ENCODE peak calls at places on chromosomes 7 and 10, in nine cellular contexts. A, Y, R, J, E, S, O, C and U are unnamed samples.

GRCh38 chr10:22712959-22713852 is 1.2 kb downstream of the PIP4K2A start:
- DNase-seq in Y (peak), S (no peak), C (no peak), J (peak), R (peak), A (no peak), E (no peak), O (no peak), U (peak)

GRCh38 chr7:45001138-45001694 is 1.2 kb downstream of the CCM2 start:
- DNase-seq in O (peak), Y (peak), E (no peak), R (no peak), A (no peak), C (peak), S (peak), J (peak), U (peak)

GRCh38 chr7:14999331-14999730 is 96.8 kb upstream of the DGKB start:
- DNase-seq in E (no peak), A (no peak), S (no peak), Y (no peak), C (no peak), O (no peak), J (no peak), R (no peak), U (no peak)

GRCh38 chr7:151206914-151207313 is 3.4 kb downstream of the H2BK1 start:
- DNase-seq in J (no peak), C (no peak), Y (no peak), E (no peak), O (no peak), A (no peak), S (no peak), R (no peak), U (peak)

GRCh38 chr7:127536426-127537152 is 48.8 kb downstream of the GCC1 start:
- DNase-seq in S (no peak), E (no peak), O (peak), J (no peak), A (no peak), R (no peak), C (no peak), Y (peak), U (peak)

GRCh38 chr7:12111461-12112405 is 99.4 kb upstream of the TMEM106B start:
- DNase-seq in Y (peak), S (peak), C (no peak), O (peak), J (no peak), A (no peak), R (peak), E (peak), U (peak)

GRCh38 chr10:110268442-110268841 is 36.3 kb downstream of the SMNDC1 start:
- DNase-seq in J (no peak), C (no peak), E (no peak), Y (no peak), O (no peak), A (peak), S (no peak), R (no peak), U (no peak)

GRCh38 chr7:141674201-141674671 is 27.7 kb downstream of the DENND11 start:
- DNase-seq in E (no peak), C (no peak), R (no peak), S (peak), J (peak), A (no peak), O (peak), Y (peak), U (no peak)

GRCh38 chr10:69866688-69867461 is 65.2 kb downstream of the COL13A1 start:
- DNase-seq in E (no peak), S (peak), O (peak), J (no peak), R (peak), Y (peak), C (no peak), A (peak), U (peak)

GRCh38 chr7:100673942-100674431 is 447 bp downstream of the GNB2 start:
- DNase-seq in A (peak), R (peak), S (peak), O (no peak), C (no peak), J (no peak), Y (no peak), E (no peak), U (peak)

GRCh38 chr7:80895056-80895455 is 23.8 kb downstream of the SEMA3C start:
- DNase-seq in J (no peak), O (peak), E (no peak), R (no peak), C (no peak), A (no peak), S (peak), Y (no peak), U (peak)

GRCh38 chr7:78576196-78576595 is 777.6 kb downstream of the PHTF2 start:
- DNase-seq in O (peak), S (peak), E (no peak), J (no peak), Y (peak), C (no peak), R (peak), A (no peak), U (no peak)

GRCh38 chr7:593324-594115 is 73.9 kb upstream of the PDGFA start:
- DNase-seq in S (no peak), J (no peak), O (no peak), R (no peak), C (no peak), A (no peak), Y (no peak), E (no peak), U (no peak)

GRCh38 chr7:141754939-141755338 is 9.0 kb upstream of the TAS2R3 start:
- DNase-seq in E (no peak), C (no peak), Y (peak), O (peak), J (peak), S (no peak), A (no peak), R (peak), U (no peak)

GRCh38 chr10:50552308-50552707 is 71.4 kb downstream of the SGMS1 start:
- DNase-seq in O (peak), J (no peak), S (peak), Y (no peak), R (peak), C (no peak), A (no peak), E (no peak), U (no peak)

GRCh38 chr7:50724526-50725520 is 57.9 kb downstream of the GRB10 start:
- DNase-seq in S (no peak), J (no peak), A (no peak), E (no peak), Y (peak), C (no peak), R (no peak), O (no peak), U (peak)

GRCh38 chr7:68862736-68863135 is 735.5 kb upstream of the AUTS2 start:
- DNase-seq in A (no peak), E (no peak), J (no peak), C (no peak), Y (no peak), S (no peak), R (no peak), O (no peak), U (no peak)

GRCh38 chr7:38686888-38687287 is 55.7 kb upstream of the AMPH start:
- DNase-seq in S (no peak), R (no peak), O (no peak), J (peak), A (no peak), E (no peak), Y (no peak), C (no peak), U (no peak)

GRCh38 chr10:44397476-44398225 is 12.8 kb upstream of the CXCL12 start:
- DNase-seq in A (no peak), Y (peak), J (no peak), C (no peak), S (no peak), R (no peak), E (no peak), O (no peak), U (peak)

GRCh38 chr10:31939797-31940708 is 11.4 kb upstream of the ARHGAP12 start:
- DNase-seq in R (no peak), E (no peak), J (peak), O (peak), A (no peak), Y (no peak), S (no peak), C (no peak), U (no peak)

GRCh38 chr10:96046546-96046945 is 3.2 kb downstream of the CCNJ start:
- DNase-seq in E (no peak), O (no peak), R (no peak), Y (no peak), C (no peak), S (no peak), J (no peak), A (no peak), U (no peak)

GRCh38 chr7:3138992-3139391 is 95.3 kb upstream of the CARD11 start:
- DNase-seq in J (no peak), Y (no peak), E (no peak), O (peak), C (no peak), A (no peak), R (no peak), S (no peak), U (no peak)

GRCh38 chr10:99659031-99659867 is at the start of gene ENTPD7:
- DNase-seq in A (peak), J (peak), C (peak), O (peak), E (peak), Y (peak), R (peak), S (peak), U (peak)

GRCh38 chr7:37251222-37251621 is 197.4 kb downstream of the ELMO1 start:
- DNase-seq in S (no peak), O (no peak), C (no peak), R (no peak), J (no peak), Y (no peak), A (no peak), E (no peak), U (no peak)

GRCh38 chr7:47383064-47383463 is 198.8 kb downstream of the TNS3 start:
- DNase-seq in R (peak), S (peak), A (no peak), J (no peak), C (no peak), O (peak), E (no peak), Y (no peak), U (no peak)

GRCh38 chr10:86536294-86536861 is 14.8 kb upstream of the WAPL start:
- DNase-seq in E (no peak), Y (peak), R (no peak), O (no peak), J (no peak), A (no peak), C (no peak), S (no peak), U (no peak)

GRCh38 chr7:157496426-157497275 is 159.8 kb downstream of the DNAJB6 start:
- DNase-seq in J (no peak), Y (peak), S (no peak), R (no peak), A (no peak), E (no peak), O (no peak), C (no peak), U (peak)

GRCh38 chr7:44985900-44986217 is 7.0 kb upstream of the MYO1G start:
- DNase-seq in O (no peak), S (no peak), Y (no peak), R (no peak), A (no peak), C (no peak), E (no peak), J (no peak), U (no peak)

GRCh38 chr7:90709501-90710465 is 113.7 kb downstream of the CDK14 start:
- DNase-seq in C (no peak), R (peak), A (no peak), O (peak), Y (peak), E (no peak), S (peak), J (no peak), U (no peak)

GRCh38 chr10:8874972-8875371 is 820.5 kb downstream of the GATA3 start:
- DNase-seq in A (no peak), R (no peak), Y (no peak), J (peak), O (no peak), E (no peak), S (no peak), C (no peak), U (no peak)

GRCh38 chr7:129798616-129799349 is 154.0 kb downstream of the UBE2H start:
- DNase-seq in E (no peak), C (no peak), R (no peak), A (no peak), O (no peak), S (no peak), J (no peak), Y (peak), U (peak)

GRCh38 chr7:47846117-47846836 is 102.0 kb downstream of the PKD1L1 start:
- DNase-seq in E (peak), C (no peak), S (peak), O (peak), J (peak), A (no peak), Y (no peak), R (peak), U (peak)

GRCh38 chr7:50206521-50207250 is 97.8 kb upstream of the IKZF1 start:
- DNase-seq in Y (peak), R (no peak), C (no peak), S (no peak), O (no peak), J (peak), A (no peak), E (no peak), U (no peak)

GRCh38 chr7:70607281-70607680 is 524.7 kb upstream of the GALNT17 start:
- DNase-seq in R (no peak), C (no peak), E (no peak), J (no peak), O (no peak), A (no peak), Y (no peak), S (no peak), U (no peak)

GRCh38 chr7:90968871-90969270 is 295.4 kb upstream of the FZD1 start:
- DNase-seq in S (peak), J (no peak), O (peak), Y (no peak), R (no peak), C (no peak), E (no peak), A (no peak), U (no peak)

GRCh38 chr7:100446040-100446439 is 9.7 kb upstream of the PPP1R35 start:
- DNase-seq in C (no peak), E (no peak), J (no peak), Y (no peak), R (peak), S (no peak), O (peak), A (no peak), U (peak)

GRCh38 chr7:137345799-137346449 is 2.4 kb upstream of the PTN start:
- DNase-seq in S (no peak), E (no peak), O (peak), R (no peak), C (no peak), J (no peak), Y (no peak), A (no peak), U (no peak)

GRCh38 chr10:91406322-91406721 is 3.8 kb upstream of the HECTD2 start:
- DNase-seq in E (no peak), R (no peak), O (no peak), J (no peak), C (no peak), Y (no peak), A (no peak), S (no peak), U (no peak)

GRCh38 chr7:3174515-3175318 is 126.3 kb upstream of the SDK1 start:
- DNase-seq in Y (no peak), R (no peak), O (no peak), E (no peak), J (peak), C (no peak), S (no peak), A (no peak), U (no peak)

GRCh38 chr7:8365499-8366110 is 67.8 kb upstream of the NXPH1 start:
- DNase-seq in C (no peak), R (no peak), Y (no peak), O (no peak), J (no peak), E (peak), S (no peak), A (no peak), U (no peak)
- TF ChIP-seq CTCF in C (peak), R (no peak), Y (peak), O (no peak), J (peak), E (peak), S (no peak), A (peak), U (no peak)

GRCh38 chr10:78588194-78588811 is 480.5 kb upstream of the ZMIZ1 start:
- DNase-seq in Y (peak), J (no peak), O (peak), R (peak), S (peak), E (no peak), A (peak), C (no peak), U (no peak)
- TF ChIP-seq CTCF in Y (no peak), J (no peak), O (no peak), R (no peak), S (no peak), E (no peak), A (no peak), C (no peak), U (no peak)

GRCh38 chr10:123530166-123530870 is 135.8 kb upstream of the GPR26 start:
- DNase-seq in Y (peak), J (no peak), S (no peak), E (no peak), O (no peak), R (no peak), C (no peak), A (no peak), U (no peak)
- TF ChIP-seq CTCF in Y (peak), J (no peak), S (no peak), E (no peak), O (no peak), R (no peak), C (no peak), A (no peak), U (no peak)

DNA sequence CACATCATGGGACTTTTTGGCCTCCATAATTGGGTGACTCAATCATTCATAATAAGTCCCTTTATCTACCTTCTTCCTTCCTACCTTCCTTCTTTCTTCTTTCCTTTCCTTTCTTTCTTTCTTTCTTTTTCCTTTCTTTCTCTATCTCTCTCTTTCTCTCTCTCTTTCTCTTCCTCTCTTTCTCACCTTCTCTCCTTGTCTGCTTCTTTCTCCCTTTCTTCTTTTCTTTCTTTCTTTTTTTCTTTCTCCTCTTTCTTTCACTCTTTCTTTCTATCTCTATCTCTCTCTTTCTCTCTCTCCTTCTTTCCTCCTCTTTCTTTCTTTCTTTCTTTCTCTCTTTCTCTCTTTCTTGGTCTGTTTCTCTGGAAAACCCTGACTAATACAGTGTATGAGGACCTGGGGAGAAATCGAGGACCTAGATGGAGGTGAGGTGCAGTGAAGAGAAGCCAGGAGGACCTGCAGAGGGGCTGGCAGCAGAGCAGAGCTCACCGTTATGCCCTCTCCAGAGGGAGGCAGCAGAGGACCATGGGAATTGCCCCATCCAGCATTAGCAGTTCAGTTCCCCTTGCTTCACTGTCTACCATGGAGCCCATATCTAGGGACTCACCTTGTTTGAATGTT is 52.7 kb upstream of the BTRC start:
- DNase-seq in S (no peak), C (peak), A (no peak), J (peak), R (peak), Y (peak), E (no peak), O (no peak), U (peak)
- TF ChIP-seq CTCF in S (peak), C (peak), A (peak), J (no peak), R (peak), Y (peak), E (peak), O (peak), U (peak)

GRCh38 chr10:46283217-46283944 is 3.4 kb upstream of the ANTXRL start:
- DNase-seq in S (no peak), R (no peak), A (no peak), C (no peak), Y (peak), E (no peak), J (no peak), O (peak), U (no peak)
- TF ChIP-seq CTCF in S (no peak), R (no peak), A (no peak), C (no peak), Y (no peak), E (no peak), J (no peak), O (no peak), U (no peak)

GRCh38 chr7:87506243-87507180 is 31.0 kb upstream of the ABCB4 start:
- DNase-seq in A (no peak), Y (no peak), S (peak), J (peak), C (no peak), R (peak), E (no peak), O (peak), U (no peak)
- TF ChIP-seq CTCF in A (peak), Y (peak), S (peak), J (peak), C (no peak), R (peak), E (peak), O (peak), U (peak)

GRCh38 chr10:111511751-111512150 is 434.9 kb downstream of the ADRA2A start:
- DNase-seq in O (no peak), C (no peak), Y (peak), J (no peak), R (no peak), S (no peak), A (no peak), E (no peak), U (no peak)
- TF ChIP-seq CTCF in O (no peak), C (no peak), Y (peak), J (no peak), R (peak), S (no peak), A (no peak), E (no peak), U (no peak)

DNA sequence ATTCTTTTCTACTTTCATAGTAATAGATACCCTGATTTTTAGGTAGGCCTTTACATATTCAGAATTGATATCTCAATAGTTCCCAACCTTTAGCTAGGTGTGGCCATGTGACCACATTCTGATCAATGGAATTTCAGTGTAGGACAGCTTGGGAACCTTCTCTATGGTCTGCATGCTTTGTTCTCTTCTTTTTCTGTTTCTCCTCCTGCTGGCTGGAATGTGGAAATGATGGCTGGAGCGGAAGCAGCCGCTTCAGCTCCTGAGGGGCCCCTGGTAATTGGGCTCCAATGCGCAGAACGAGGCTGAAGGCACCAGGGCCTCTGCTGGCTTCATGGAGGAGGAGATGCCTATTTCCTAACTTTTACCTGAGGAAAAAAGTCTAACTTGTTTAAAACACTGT is 152.6 kb downstream of the ZMYND11 start:
- DNase-seq in O (peak), R (no peak), A (no peak), J (peak), S (no peak), C (no peak), Y (peak), E (no peak), U (no peak)
- TF ChIP-seq CTCF in O (peak), R (peak), A (peak), J (no peak), S (peak), C (peak), Y (peak), E (no peak), U (peak)

GRCh38 chr7:49099587-49100326 is 175.4 kb downstream of the CDC14C start:
- DNase-seq in Y (peak), R (no peak), A (no peak), E (no peak), J (no peak), C (no peak), O (no peak), S (no peak), U (no peak)
- TF ChIP-seq CTCF in Y (peak), R (peak), A (peak), E (peak), J (peak), C (peak), O (no peak), S (no peak), U (no peak)